ENCODE peak calls at places on chromosomes 3 and 15, in five cellular contexts. O, S, I, N and Z are unnamed samples.

GRCh38 chr3:138068579-138069174 is 46.7 kb downstream of the DZIP1L start:
- DNase-seq in O (peak), S (peak), I (peak), N (peak), Z (peak)

GRCh38 chr3:79885407-79885806 is 117.6 kb upstream of the ROBO1 start:
- DNase-seq in O (no peak), S (no peak), I (no peak), N (no peak), Z (peak)

GRCh38 chr3:111369953-111370352 is 172.0 kb upstream of the CD96 start:
- DNase-seq in O (no peak), S (no peak), I (no peak), N (no peak), Z (peak)

GRCh38 chr3:45035441-45036301 is 9.6 kb downstream of the CLEC3B start:
- DNase-seq in O (peak), S (peak), I (no peak), N (no peak), Z (no peak)

GRCh38 chr3:126284258-126284904 is 72.8 kb downstream of the KLF15 start:
- DNase-seq in O (no peak), S (no peak), I (no peak), N (peak), Z (no peak)

GRCh38 chr15:78072080-78072892 is 5.2 kb downstream of the TBC1D2B start:
- DNase-seq in O (peak), S (no peak), I (no peak), N (no peak), Z (no peak)

GRCh38 chr3:177995006-177995732 is 541.1 kb upstream of the KCNMB2 start:
- DNase-seq in O (no peak), S (no peak), I (no peak), N (no peak), Z (no peak)

GRCh38 chr3:10366681-10367101 is 45.8 kb upstream of the SEC13 start:
- DNase-seq in O (no peak), S (no peak), I (peak), N (peak), Z (no peak)

GRCh38 chr3:178415384-178415783 is 120.9 kb upstream of the KCNMB2 start:
- DNase-seq in O (no peak), S (no peak), I (no peak), N (no peak), Z (no peak)

GRCh38 chr3:111338059-111338698 is 203.8 kb upstream of the CD96 start:
- DNase-seq in O (peak), S (peak), I (peak), N (peak), Z (peak)

GRCh38 chr15:99385865-99386264 is 134.6 kb downstream of the LRRC28 start:
- DNase-seq in O (no peak), S (peak), I (no peak), N (no peak), Z (no peak)

GRCh38 chr3:171457263-171458055 is 2.7 kb downstream of the TNIK start:
- DNase-seq in O (no peak), S (no peak), I (no peak), N (no peak), Z (no peak)